ENCODE peak calls at places on chromosomes 11 and 22, in eight cellular contexts. I is GM12891, K is sigmoid colon, F is breast epithelium, M is suprapubic skin, Y is HCT116, E is stomach, V is spleen. P is an unnamed sample.

GRCh38 chr11:64571410-64572091 is 19.5 kb upstream of the SLC22A12 start:
- DNase-seq in F (no peak), V (peak; percentile 45), M (peak; percentile 62), I (no peak), K (no peak), Y (no peak), E (no peak), P (no peak)

GRCh38 chr11:114416441-114416928 is 16.0 kb downstream of the RBM7 start:
- DNase-seq in V (no peak), K (no peak), I (no peak), Y (no peak), E (no peak), F (no peak), M (no peak), P (no peak)

GRCh38 chr22:17368727-17369552 is at the start of gene CECR2:
- DNase-seq in I (no peak), V (peak; percentile 73), Y (peak; percentile 34), K (peak; percentile 78), E (no peak), F (peak; percentile 58), M (no peak), P (no peak)

GRCh38 chr11:50072226-50073112 is 39.8 kb downstream of the OR4C45 start:
- DNase-seq in F (no peak), M (no peak), Y (no peak), I (no peak), K (no peak), V (no peak), E (no peak), P (no peak)

GRCh38 chr11:61891331-61892084 is at the start of gene FADS3:
- DNase-seq in V (peak; percentile 94), M (peak; percentile 90), I (peak; percentile 63), Y (peak; percentile 68), K (peak; percentile 94), E (peak; percentile 91), F (peak; percentile 75), P (peak; percentile 73)

GRCh38 chr11:72430743-72431570 is 3.4 kb downstream of the CLPB start:
- DNase-seq in I (peak; percentile 49), V (no peak), M (no peak), K (no peak), F (no peak), E (peak; percentile 47), Y (no peak), P (no peak)

GRCh38 chr11:2302280-2302843 is 549 bp downstream of the TSPAN32 start:
- DNase-seq in V (peak; percentile 85), E (no peak), K (no peak), Y (no peak), I (no peak), F (peak; percentile 49), M (no peak), P (no peak)

GRCh38 chr11:122775675-122776271 is 62.5 kb upstream of the CRTAM start:
- DNase-seq in V (no peak), E (no peak), M (no peak), K (no peak), Y (no peak), F (no peak), I (no peak), P (no peak)

GRCh38 chr11:10325398-10326079 is 20.7 kb downstream of the ADM start:
- DNase-seq in K (no peak), E (no peak), F (no peak), I (no peak), Y (no peak), V (no peak), M (no peak), P (no peak)

GRCh38 chr22:30910358-30910757 is 58.2 kb downstream of the MORC2 start:
- DNase-seq in Y (no peak), I (no peak), M (no peak), F (no peak), K (peak; percentile 26), E (no peak), V (no peak), P (no peak)

GRCh38 chr11:121929581-121929980 is 186.4 kb downstream of the BLID start:
- DNase-seq in K (no peak), F (no peak), Y (no peak), M (no peak), I (no peak), V (no peak), E (no peak), P (no peak)

GRCh38 chr22:25663654-25664053 is 78.3 kb upstream of the MYO18B start:
- DNase-seq in Y (no peak), M (no peak), V (no peak), I (no peak), K (no peak), E (no peak), F (no peak), P (no peak)

GRCh38 chr22:28249402-28249801 is 330.3 kb upstream of the PITPNB start:
- DNase-seq in Y (no peak), F (no peak), I (no peak), E (no peak), M (no peak), V (no peak), K (no peak), P (no peak)

GRCh38 chr11:74636633-74637184 is 44.3 kb downstream of the POLD3 start:
- DNase-seq in M (no peak), I (no peak), Y (peak; percentile 22), E (no peak), K (no peak), F (no peak), V (no peak), P (no peak)

GRCh38 chr11:665707-666281 is 28.7 kb downstream of the DRD4 start:
- DNase-seq in M (no peak), I (no peak), F (no peak), E (no peak), V (no peak), Y (no peak), K (peak; percentile 77), P (no peak)

GRCh38 chr22:22138915-22139314 is 105.7 kb upstream of the VPREB1 start:
- DNase-seq in E (no peak), I (no peak), F (no peak), Y (no peak), K (no peak), V (no peak), M (no peak), P (no peak)

DNA sequence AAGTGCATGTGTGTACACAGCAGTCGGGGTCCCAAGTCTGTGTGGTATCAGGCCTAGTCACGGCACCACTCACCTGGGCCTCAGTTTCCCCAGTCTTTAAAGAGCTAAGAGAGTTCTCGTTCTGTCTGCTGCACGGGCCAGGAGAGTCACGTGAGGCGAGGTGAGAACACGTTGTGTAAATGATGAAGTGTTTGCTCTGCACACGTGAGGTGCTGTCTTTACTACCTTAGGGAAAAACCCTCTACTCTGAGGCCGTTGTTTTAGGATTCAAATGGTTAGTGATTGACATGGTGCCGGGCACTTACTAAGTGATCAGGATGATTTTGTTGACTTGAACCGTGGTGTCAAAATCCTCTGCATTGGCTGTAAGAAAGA is 86.5 kb upstream of the PPARA start:
- DNase-seq in Y (no peak), M (peak; percentile 63), F (peak; percentile 49), I (no peak), K (peak; percentile 66), E (peak; percentile 44), V (peak; percentile 35), P (no peak)
- TF ChIP-seq POLR2AphosphoS5 in Y (no peak), M (no peak), F (peak; percentile 19), I (no peak), K (no peak), E (no peak), V (no peak), P (no peak)

GRCh38 chr22:50148991-50149721 is 21.4 kb upstream of the PANX2 start:
- DNase-seq in E (peak; percentile 78), F (no peak), Y (peak; percentile 61), I (peak; percentile 94), M (peak; percentile 59), V (peak; percentile 93), K (no peak), P (peak; percentile 95)
- TF ChIP-seq POLR2AphosphoS5 in E (no peak), F (no peak), Y (no peak), I (no peak), M (no peak), V (peak; percentile 40), K (no peak), P (no peak)

GRCh38 chr11:83168756-83169155 is 11.8 kb downstream of the PCF11 start:
- DNase-seq in Y (no peak), F (no peak), E (no peak), K (no peak), M (no peak), I (no peak), V (no peak), P (no peak)

GRCh38 chr11:83162377-83162776 is 5.4 kb downstream of the PCF11 start:
- DNase-seq in V (no peak), K (no peak), Y (no peak), F (no peak), E (no peak), M (no peak), I (no peak), P (no peak)

GRCh38 chr11:83161610-83162199 is 4.8 kb downstream of the PCF11 start:
- DNase-seq in F (no peak), M (no peak), Y (no peak), V (no peak), K (no peak), E (no peak), I (no peak), P (no peak)

DNA sequence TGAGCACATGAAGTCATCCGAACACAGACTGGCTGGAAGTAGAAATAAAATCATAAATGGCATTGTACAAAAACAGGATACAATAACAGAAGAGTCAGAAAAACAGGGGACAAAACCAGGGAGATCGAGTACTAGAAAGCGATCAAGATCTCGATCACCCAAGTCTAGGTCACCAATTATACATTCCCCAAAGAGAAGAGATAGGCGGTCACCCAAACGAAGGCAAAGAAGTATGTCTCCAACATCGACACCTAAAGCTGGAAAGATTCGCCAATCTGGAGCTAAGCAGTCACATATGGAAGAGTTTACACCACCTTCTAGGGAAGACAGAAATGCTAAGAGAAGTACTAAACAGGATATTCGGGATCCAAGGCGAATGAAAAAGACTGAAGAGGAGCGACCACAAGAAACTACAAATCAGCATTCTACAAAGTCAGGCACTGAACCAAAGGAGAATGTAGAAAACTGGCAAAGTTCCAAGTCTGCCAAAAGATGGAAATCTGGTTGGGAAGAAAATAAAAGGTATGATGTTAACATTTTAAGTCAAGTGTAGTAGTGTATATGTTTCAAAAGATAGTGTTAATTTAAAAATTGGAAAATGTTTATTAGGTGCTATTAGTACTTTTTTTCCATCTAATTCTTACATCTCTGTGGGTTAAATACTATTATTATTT is 9.4 kb downstream of the PCF11 start:
- DNase-seq in F (no peak), M (no peak), K (no peak), E (no peak), Y (no peak), I (no peak), V (no peak), P (no peak)
- TF ChIP-seq POLR2AphosphoS5 in F (peak; percentile 15), M (no peak), K (no peak), E (no peak), Y (no peak), I (peak; percentile 45), V (no peak), P (no peak)

GRCh38 chr11:90426442-90426841 is 203.6 kb upstream of the CHORDC1 start:
- DNase-seq in M (no peak), Y (no peak), I (no peak), F (no peak), K (no peak), V (no peak), E (no peak), P (no peak)
- TF ChIP-seq POLR2AphosphoS5 in M (no peak), Y (no peak), I (no peak), F (no peak), K (no peak), V (no peak), E (no peak), P (no peak)